ENCODE peak calls at places on chromosome 1, in four cellular contexts. U is heart right ventricle, L is AG10803, S is type B pancreatic cell. P is an unnamed sample.

GRCh38 chr1:205519541-205520131 is 15.2 kb downstream of the CDK18 start:
- DNase-seq in S (no peak), L (peak), U (no peak), P (no peak)

GRCh38 chr1:110605901-110606783 is at the start of gene KCNA2:
- DNase-seq in S (no peak), U (peak), L (no peak), P (no peak)

GRCh38 chr1:58717979-58718378 is 18.1 kb upstream of the MYSM1 start:
- DNase-seq in U (no peak), L (no peak), S (no peak), P (no peak)

GRCh38 chr1:29125237-29125641 is 1.5 kb upstream of the TMEM200B start:
- DNase-seq in S (no peak), L (no peak), U (peak), P (no peak)

GRCh38 chr1:247090455-247090854 is 11.8 kb upstream of the ZNF670 start:
- DNase-seq in U (no peak), S (peak), L (no peak), P (no peak)

GRCh38 chr1:119968068-119968492 is 71.8 kb upstream of the ADAM30 start:
- DNase-seq in S (no peak), U (peak), L (peak), P (no peak)

GRCh38 chr1:234609528-234610042 is 393 bp downstream of the IRF2BP2 start:
- DNase-seq in S (no peak), U (no peak), L (no peak), P (no peak)

GRCh38 chr1:20191266-20191665 is 4.9 kb upstream of the PLA2G2C start:
- DNase-seq in U (no peak), S (no peak), L (no peak), P (no peak)

GRCh38 chr1:192993426-192994085 is 65.6 kb downstream of the UCHL5 start:
- DNase-seq in U (no peak), S (no peak), L (no peak), P (no peak)

GRCh38 chr1:210328746-210329488 is at the start of gene HHAT:
- DNase-seq in U (peak), S (peak), L (peak), P (peak)
- TF ChIP-seq CTCF in U (peak), S (peak), L (no peak), P (peak)

DNA sequence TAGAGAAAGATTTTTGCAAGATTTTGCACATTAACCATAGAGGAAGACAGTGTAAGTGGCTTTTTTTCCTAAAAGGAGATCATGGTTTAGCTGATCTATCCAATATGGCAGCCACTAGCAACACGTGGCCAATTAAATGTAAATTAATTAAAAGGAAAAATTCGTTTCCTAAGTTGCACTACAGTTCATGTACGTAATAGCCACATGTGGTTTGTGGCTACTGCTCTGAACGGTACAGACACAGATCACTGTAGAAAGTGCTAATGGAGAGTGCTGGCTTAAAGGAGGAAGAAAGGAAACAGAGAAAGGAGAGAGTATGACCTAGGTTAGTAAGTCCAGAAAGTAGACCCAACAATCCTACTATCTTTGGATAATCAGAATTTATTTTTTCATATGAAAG is 170.8 kb downstream of the SIPA1L2 start:
- DNase-seq in L (no peak), U (no peak), S (no peak), P (no peak)
- TF ChIP-seq CTCF in L (no peak), U (no peak), S (no peak), P (no peak)

GRCh38 chr1:177567393-177567792 is 396.6 kb downstream of the BRINP2 start:
- DNase-seq in S (no peak), U (no peak), L (peak), P (no peak)
- TF ChIP-seq CTCF in S (peak), U (no peak), L (peak), P (peak)

GRCh38 chr1:180623579-180624347 is 8.1 kb upstream of the XPR1 start:
- DNase-seq in S (no peak), U (no peak), L (peak), P (no peak)
- TF ChIP-seq CTCF in S (peak), U (no peak), L (peak), P (peak)

P was measured in AG09319.